ENCODE peak calls at places on chromosomes 7 and 10, in six cellular contexts. O is heart right ventricle; D is Peyer's patch; M is brain microvascular endothelial cell; A is CD8-positive, alpha-beta T cell; P is transverse colon. J is an unnamed sample.

GRCh38 chr7:83908526-83908925 is 259.6 kb upstream of the SEMA3E start:
- DNase-seq in O (no peak), D (no peak), M (no peak), A (no peak), P (no peak), J (no peak)

GRCh38 chr10:78578929-78579328 is 489.8 kb upstream of the ZMIZ1 start:
- DNase-seq in O (no peak), D (no peak), M (peak), A (no peak), P (no peak), J (no peak)

GRCh38 chr7:54544356-54545240 is 2.4 kb downstream of the VSTM2A start:
- DNase-seq in O (no peak), D (no peak), M (no peak), A (no peak), P (no peak), J (no peak)

GRCh38 chr7:138388673-138389491 is 71.2 kb upstream of the TRIM24 start:
- DNase-seq in O (no peak), D (no peak), M (no peak), A (no peak), P (no peak), J (no peak)

GRCh38 chr7:133497061-133497460 is 244.2 kb downstream of the EXOC4 start:
- DNase-seq in O (no peak), D (no peak), M (no peak), A (no peak), P (no peak), J (no peak)

GRCh38 chr10:122181901-122182799 is 88.9 kb upstream of the BTBD16 start:
- DNase-seq in O (no peak), D (no peak), M (no peak), A (no peak), P (no peak), J (no peak)

GRCh38 chr7:53596230-53596629 is 560.8 kb downstream of the POM121L12 start:
- DNase-seq in O (no peak), D (no peak), M (no peak), A (no peak), P (no peak), J (no peak)

GRCh38 chr7:148553979-148554378 is 36.6 kb upstream of the C7orf33 start:
- DNase-seq in O (no peak), D (no peak), M (no peak), A (no peak), P (no peak), J (no peak)

GRCh38 chr10:125769175-125769574 is 6.4 kb downstream of the MMP21 start:
- DNase-seq in O (no peak), D (no peak), M (no peak), A (no peak), P (no peak), J (no peak)

GRCh38 chr10:122301055-122301810 is 30.1 kb downstream of the BTBD16 start:
- DNase-seq in O (no peak), D (no peak), M (peak), A (no peak), P (no peak), J (no peak)

GRCh38 chr10:94279835-94280709 is 82.7 kb downstream of the NOC3L start:
- DNase-seq in O (peak), D (peak), M (peak), A (peak), P (peak), J (no peak)

GRCh38 chr10:83176901-83177300 is 962.4 kb upstream of the GHITM start:
- DNase-seq in O (no peak), D (no peak), M (no peak), A (no peak), P (no peak), J (no peak)
- H3K4me3 ChIP-seq in O (no peak), D (no peak), M (no peak), A (no peak), P (no peak), J (no peak)

GRCh38 chr10:31353574-31353973 is 34.6 kb downstream of the ZEB1 start:
- DNase-seq in O (no peak), D (no peak), M (peak), A (no peak), P (no peak), J (peak)
- TF ChIP-seq CTCF in O (peak), D (no peak), M (no peak), A (no peak), P (no peak), J (peak)

GRCh38 chr10:63491558-63492316 is 26.0 kb upstream of the JMJD1C start:
- DNase-seq in O (no peak), D (no peak), M (peak), A (no peak), P (no peak), J (no peak)
- H3K4me3 ChIP-seq in O (peak), D (no peak), M (no peak), A (no peak), P (no peak), J (no peak)

GRCh38 chr7:85887133-85887532 is 700.3 kb upstream of the SEMA3D start:
- DNase-seq in O (no peak), D (no peak), M (no peak), A (no peak), P (no peak), J (no peak)

DNA sequence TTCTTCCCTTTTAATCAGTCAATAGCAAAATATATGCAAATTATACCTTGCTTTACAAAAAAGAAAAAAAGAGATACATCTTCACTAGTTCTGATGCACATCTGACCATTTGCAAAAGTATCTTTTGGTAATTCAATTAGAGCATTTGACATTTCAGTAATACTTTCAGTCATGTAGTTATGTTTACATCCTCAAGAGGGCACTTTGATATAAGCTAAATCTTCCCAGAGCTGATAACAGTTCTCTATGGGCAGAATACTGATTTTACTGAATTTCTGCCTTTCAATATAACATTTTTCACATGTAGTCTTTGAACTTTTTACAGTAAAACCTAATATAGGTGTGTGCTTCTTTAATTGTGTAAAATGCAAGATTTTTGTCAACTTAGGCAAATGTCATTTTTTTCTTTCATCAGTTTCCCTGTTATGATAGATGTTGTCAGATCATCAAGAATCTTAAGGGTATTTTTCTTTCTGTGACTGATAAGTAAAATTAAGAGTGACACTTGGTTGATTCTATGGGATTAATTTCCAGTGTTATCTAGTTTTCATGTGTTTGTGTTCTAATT is 703.5 kb upstream of the SEMA3D start:
- DNase-seq in O (no peak), D (no peak), M (no peak), A (no peak), P (no peak), J (peak)
- TF ChIP-seq CTCF in O (peak), D (peak), M (peak), A (no peak), P (peak), J (peak)